ENCODE peak calls at places on chromosomes 7 and 10, in five cellular contexts. K is GM12878, J is NT2/D1, M is HepG2, L is H1. E is an unnamed sample.

GRCh38 chr10:13938940-13939339 is 352.2 kb downstream of the PRPF18 start:
- DNase-seq in J (no peak), M (no peak), K (no peak), L (no peak), E (no peak)

GRCh38 chr7:4164556-4164955 is 517.5 kb upstream of the FOXK1 start:
- DNase-seq in M (peak; percentile 21), K (no peak), J (no peak), L (no peak), E (no peak)

GRCh38 chr7:28748934-28749584 is 209.1 kb downstream of the TRIL start:
- DNase-seq in L (no peak), J (no peak), K (no peak), M (no peak), E (peak; percentile 40)

GRCh38 chr10:25578061-25578460 is 356.0 kb upstream of the MYO3A start:
- DNase-seq in K (no peak), M (no peak), L (no peak), J (no peak), E (no peak)

GRCh38 chr10:131647789-131648188 is 253.0 kb upstream of the PPP2R2D start:
- DNase-seq in L (no peak), M (no peak), K (no peak), J (no peak), E (no peak)

GRCh38 chr7:70940597-70940996 is 191.3 kb upstream of the GALNT17 start:
- DNase-seq in M (no peak), K (no peak), L (no peak), J (no peak), E (no peak)

GRCh38 chr7:159040146-159040545 is 104.5 kb downstream of the VIPR2 start:
- DNase-seq in J (no peak), L (no peak), M (no peak), K (no peak), E (no peak)

GRCh38 chr10:29435809-29436501 is 147.1 kb downstream of the LYZL1 start:
- DNase-seq in K (no peak), M (peak; percentile 75), J (peak; percentile 46), L (no peak), E (no peak)

GRCh38 chr7:16130127-16131110 is 290.9 kb downstream of the CRPPA start:
- DNase-seq in J (no peak), K (no peak), L (no peak), M (no peak), E (no peak)

GRCh38 chr7:107233174-107233573 is 64.4 kb downstream of the HBP1 start:
- DNase-seq in L (no peak), J (no peak), M (no peak), K (peak; percentile 13), E (no peak)

GRCh38 chr7:124856299-124856888 is 73.2 kb downstream of the POT1 start:
- DNase-seq in J (peak; percentile 38), L (no peak), K (no peak), M (peak; percentile 37), E (peak; percentile 7)

GRCh38 chr7:69961396-69961795 is 363.1 kb downstream of the AUTS2 start:
- DNase-seq in M (no peak), K (no peak), L (no peak), J (no peak), E (no peak)

GRCh38 chr7:55514546-55515265 is 57.6 kb downstream of the VOPP1 start:
- DNase-seq in L (no peak), J (no peak), M (no peak), K (no peak), E (no peak)

GRCh38 chr7:129882531-129882930 is 70.2 kb downstream of the UBE2H start:
- DNase-seq in J (no peak), L (no peak), M (no peak), K (no peak), E (no peak)

DNA sequence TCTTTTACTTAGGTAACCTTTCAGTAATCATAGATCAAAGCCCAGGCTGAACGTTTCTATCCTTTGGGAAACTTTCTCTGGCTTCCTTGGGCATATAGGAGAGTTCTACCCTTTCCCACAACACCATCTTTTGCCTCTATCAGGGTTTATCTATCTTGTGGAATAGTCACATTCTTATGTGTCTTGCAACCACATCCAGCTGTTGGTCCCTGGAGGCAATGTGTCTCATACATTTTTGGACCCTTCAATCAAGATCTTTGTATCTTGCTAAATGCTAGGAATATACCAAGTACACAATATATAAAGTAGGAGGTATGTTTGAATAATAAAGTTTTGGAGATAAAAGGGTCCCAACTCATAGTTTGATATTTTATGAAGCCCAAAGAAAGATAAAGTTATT is 121.7 kb downstream of the RNLS start:
- DNase-seq in M (no peak), J (no peak), L (no peak), K (no peak), E (no peak)
- TF ChIP-seq SUZ12 in M (no peak), J (no peak), L (no peak), K (no peak), E (no peak)

DNA sequence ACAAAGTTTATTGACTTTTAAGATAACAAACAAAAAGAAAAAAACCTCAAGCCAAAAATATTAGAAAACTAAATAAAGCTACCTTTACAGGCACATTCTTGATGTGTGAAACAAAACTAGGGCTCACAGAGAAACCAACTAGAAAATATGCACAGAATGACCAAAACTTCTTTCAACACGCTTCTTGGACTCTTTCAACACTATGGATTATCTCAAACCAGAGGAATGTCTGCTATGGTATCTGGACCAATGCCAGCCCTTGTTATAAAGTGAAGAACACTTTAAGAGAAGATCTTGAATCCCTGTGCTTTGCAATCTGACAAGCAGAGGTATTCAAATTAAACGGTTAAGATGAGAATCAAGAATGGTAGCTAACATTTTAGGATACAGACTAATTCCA is 76.6 kb downstream of the DNAJC1 start:
- DNase-seq in K (no peak), L (no peak), M (peak; percentile 84), J (no peak), E (peak; percentile 16)
- TF ChIP-seq SUZ12 in K (no peak), L (no peak), M (no peak), J (no peak), E (no peak)

DNA sequence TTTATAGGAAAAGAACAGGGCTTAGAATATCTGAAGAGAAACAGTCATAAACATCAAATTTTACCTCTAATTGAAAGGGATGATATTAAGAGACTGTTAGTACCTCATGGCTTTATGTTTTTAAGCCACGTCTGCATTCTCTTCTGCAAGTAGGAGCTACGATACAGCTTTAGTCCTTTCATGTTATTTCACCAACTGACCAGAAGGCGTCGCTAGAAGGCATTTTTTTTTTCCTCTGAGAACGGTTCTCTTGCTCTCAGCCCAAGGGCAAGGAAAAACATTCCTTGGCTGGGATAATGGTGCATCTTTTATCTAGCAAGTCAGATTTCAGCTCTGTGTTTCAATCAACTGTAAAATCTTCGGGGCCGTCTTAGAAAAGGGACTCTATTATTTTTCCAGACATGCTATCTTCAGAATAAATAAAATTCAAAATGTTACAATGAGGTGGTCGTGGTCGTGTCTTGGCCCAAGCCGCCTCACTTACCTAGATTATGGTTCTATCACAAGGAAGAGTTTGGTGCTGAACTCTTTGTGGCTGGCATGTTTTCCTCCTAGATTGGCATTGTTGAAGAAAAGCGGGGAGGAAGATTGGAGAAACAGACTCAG is 41.6 kb upstream of the LYZL2 start:
- DNase-seq in K (no peak), J (peak; percentile 76), M (peak; percentile 67), L (peak; percentile 19), E (peak; percentile 44)
- TF ChIP-seq SUZ12 in K (no peak), J (no peak), M (no peak), L (no peak), E (no peak)

GRCh38 chr7:102874966-102875365 is 37.8 kb upstream of the LRRC17 start:
- DNase-seq in K (no peak), M (no peak), L (no peak), J (no peak), E (no peak)

GRCh38 chr7:102873470-102874165 is 39.2 kb upstream of the LRRC17 start:
- DNase-seq in M (no peak), J (no peak), K (no peak), L (no peak), E (no peak)

GRCh38 chr7:102875700-102876192 is 37.1 kb upstream of the LRRC17 start:
- DNase-seq in J (peak; percentile 11), M (peak; percentile 82), K (no peak), L (peak; percentile 10), E (no peak)

GRCh38 chr7:102872460-102872859 is 40.3 kb upstream of the LRRC17 start:
- DNase-seq in M (no peak), K (no peak), L (no peak), J (no peak), E (no peak)

DNA sequence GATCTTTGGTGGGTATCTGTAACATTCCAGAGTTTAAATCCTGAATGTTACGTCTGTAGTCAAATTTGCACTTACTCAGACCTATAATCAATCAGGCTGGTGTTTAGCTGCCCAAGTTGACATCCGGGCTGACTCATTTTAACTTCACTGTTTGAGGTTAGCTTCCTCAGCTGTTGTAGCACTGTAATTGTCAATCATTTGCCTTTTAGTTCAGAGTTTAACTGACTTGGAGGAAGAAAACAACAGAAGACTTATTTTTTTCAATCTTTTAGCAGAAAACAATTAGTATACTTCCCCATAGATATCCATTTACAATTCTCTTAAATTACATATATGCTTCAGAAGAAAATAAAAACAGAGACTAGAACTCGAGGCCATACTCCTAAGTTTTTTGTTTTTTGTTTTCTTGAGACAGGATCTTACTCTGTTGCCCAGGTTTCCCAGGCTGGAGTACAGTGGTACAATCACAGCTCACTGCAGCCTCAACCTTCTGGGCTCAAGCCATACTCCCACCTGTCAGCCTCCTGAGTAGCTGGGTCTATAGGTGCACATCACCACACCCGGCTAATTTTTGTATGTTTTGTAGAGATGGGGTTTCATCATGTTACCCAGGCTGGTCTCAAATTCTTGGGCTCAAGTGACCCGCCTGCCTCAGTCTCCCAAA is 38.5 kb upstream of the LRRC17 start:
- DNase-seq in J (no peak), K (peak; percentile 51), M (peak; percentile 73), L (no peak), E (no peak)
- TF ChIP-seq SUZ12 in J (no peak), K (no peak), M (no peak), L (no peak), E (no peak)

GRCh38 chr10:12833451-12833850 is 168.1 kb downstream of the CCDC3 start:
- DNase-seq in J (no peak), M (no peak), K (no peak), L (no peak), E (no peak)
- TF ChIP-seq SUZ12 in J (no peak), M (no peak), K (no peak), L (no peak), E (no peak)

GRCh38 chr7:139613971-139614411 is 90.5 kb downstream of the CLEC2L start:
- DNase-seq in L (peak; percentile 9), J (peak; percentile 6), K (no peak), M (no peak), E (no peak)
- TF ChIP-seq SUZ12 in L (no peak), J (no peak), K (no peak), M (no peak), E (no peak)